ENCODE peak calls at places on chromosomes 11 and 22, in six cellular contexts. K, F, U, N, T and S are unnamed samples. For H3K4me1, the result is how much of the 10 kb centered on the place peaks cover.

GRCh38 chr11:7600205-7600775 is 73.0 kb downstream of the CYB5R2 start:
- DNase-seq in U (peak), N (peak), F (peak), K (no peak), T (peak), S (peak)

GRCh38 chr11:76560219-76560618 is 110.3 kb downstream of the LRRC32 start:
- DNase-seq in U (no peak), T (no peak), K (no peak), N (no peak), F (no peak), S (no peak)

GRCh38 chr22:22752556-22753477 is 108.4 kb downstream of the GGTLC2 start:
- DNase-seq in N (no peak), F (peak), T (no peak), U (no peak), K (no peak), S (no peak)

GRCh38 chr11:31821779-31822574 is 10.9 kb upstream of the PAX6 start:
- DNase-seq in T (no peak), K (no peak), U (no peak), F (no peak), N (no peak), S (no peak)

GRCh38 chr22:49492308-49492707 is 335.4 kb downstream of the BRD1 start:
- DNase-seq in F (no peak), U (no peak), T (no peak), N (no peak), K (no peak), S (no peak)

GRCh38 chr22:31973739-31974138 is 29.4 kb downstream of the YWHAH start:
- DNase-seq in N (peak), K (no peak), U (no peak), F (no peak), T (no peak), S (no peak)

GRCh38 chr11:17786824-17787525 is 52.4 kb downstream of the KCNC1 start:
- DNase-seq in U (no peak), K (no peak), T (no peak), F (no peak), N (no peak), S (no peak)

GRCh38 chr22:30420401-30421178 is 5.0 kb upstream of the MTFP1 start:
- DNase-seq in N (no peak), F (no peak), U (no peak), K (no peak), T (no peak), S (no peak)

GRCh38 chr11:72233773-72234513 is 9.4 kb downstream of the INPPL1 start:
- DNase-seq in K (no peak), F (peak), N (no peak), T (no peak), U (no peak), S (no peak)

GRCh38 chr11:14347991-14348390 is 11.0 kb downstream of the RRAS2 start:
- DNase-seq in U (no peak), T (no peak), K (no peak), N (no peak), F (no peak), S (no peak)

GRCh38 chr11:124297921-124298320 is 15.8 kb downstream of the OR8D1 start:
- DNase-seq in U (no peak), T (no peak), K (no peak), N (no peak), F (no peak), S (no peak)

GRCh38 chr22:22746963-22747933 is 102.8 kb downstream of the GGTLC2 start:
- DNase-seq in U (no peak), T (no peak), F (no peak), N (peak), K (peak), S (no peak)

GRCh38 chr11:71979582-71979981 is 19.1 kb upstream of the IL18BP start:
- DNase-seq in U (no peak), T (no peak), F (no peak), N (no peak), K (no peak), S (no peak)

GRCh38 chr22:41263704-41264103 is 22.3 kb downstream of the RANGAP1 start:
- DNase-seq in K (no peak), T (no peak), F (no peak), U (no peak), N (no peak), S (no peak)

GRCh38 chr22:29072979-29073617 is at the start of gene KREMEN1:
- DNase-seq in K (no peak), U (no peak), T (no peak), N (peak), F (no peak), S (no peak)

GRCh38 chr22:40721266-40721665 is 42.0 kb downstream of the MCHR1 start:
- DNase-seq in K (no peak), U (peak), T (no peak), F (no peak), N (no peak), S (no peak)

GRCh38 chr11:8973121-8973520 is 8.9 kb upstream of the TMEM9B start:
- DNase-seq in T (no peak), K (no peak), U (no peak), F (no peak), N (no peak), S (no peak)

GRCh38 chr11:85619497-85619896 is 7.6 kb downstream of the DLG2 start:
- DNase-seq in K (no peak), T (no peak), N (no peak), F (no peak), U (no peak), S (no peak)

GRCh38 chr22:40679964-40680818 is 907 bp downstream of the MCHR1 start:
- DNase-seq in T (no peak), F (no peak), N (no peak), K (no peak), U (no peak), S (no peak)

GRCh38 chr11:117618956-117619355 is 178.1 kb downstream of the DSCAML1 start:
- DNase-seq in T (no peak), U (no peak), N (no peak), F (peak), K (no peak), S (no peak)

GRCh38 chr11:117620131-117620530 is 176.9 kb downstream of the DSCAML1 start:
- DNase-seq in F (peak), N (no peak), K (no peak), U (no peak), T (no peak), S (no peak)

GRCh38 chr11:117620659-117621058 is 176.4 kb downstream of the DSCAML1 start:
- DNase-seq in K (no peak), T (no peak), F (no peak), N (no peak), U (no peak), S (no peak)

GRCh38 chr11:117623831-117624271 is 173.2 kb downstream of the DSCAML1 start:
- DNase-seq in U (no peak), T (no peak), K (no peak), N (no peak), F (peak), S (no peak)

DNA sequence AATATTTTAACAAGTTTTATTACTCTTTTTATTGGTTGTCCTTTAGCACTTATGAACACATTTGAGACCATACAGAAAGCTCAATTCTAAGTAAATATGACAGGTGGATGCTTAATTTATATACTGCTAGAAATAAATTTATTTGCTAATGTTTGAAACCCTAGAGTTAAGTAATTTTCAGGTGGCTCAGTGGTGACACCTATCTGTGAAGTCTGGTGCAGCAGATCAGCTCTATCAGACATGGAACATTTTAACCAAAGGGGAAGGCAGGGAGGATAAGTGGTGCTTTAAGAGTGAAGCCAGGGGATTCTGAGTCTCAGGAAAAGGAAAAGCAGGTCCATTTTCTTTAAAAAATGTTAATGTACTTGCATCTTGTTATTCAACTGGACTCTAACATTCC is 175.8 kb downstream of the DSCAML1 start:
- DNase-seq in U (no peak), N (no peak), K (no peak), T (no peak), F (no peak), S (no peak)
- TF ChIP-seq POLR2A in U (no peak), N (no peak), K (no peak), T (no peak), F (no peak), S (no peak)

DNA sequence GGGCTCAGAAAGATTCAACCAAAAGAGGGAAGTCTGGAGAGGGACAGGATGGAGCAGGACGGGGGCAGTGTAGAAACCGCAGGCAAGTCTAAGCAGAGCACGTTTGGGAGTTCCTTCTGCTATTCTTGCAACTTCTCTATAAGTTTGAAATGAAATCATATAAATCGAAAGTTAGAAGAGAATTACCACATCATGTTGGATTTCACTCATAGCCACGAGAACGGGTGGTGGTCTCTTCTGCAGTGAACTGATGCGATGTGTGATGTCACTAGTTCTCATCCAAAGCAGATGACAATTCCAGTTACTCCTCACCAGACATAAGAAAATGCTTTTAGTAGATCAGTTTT is 36.0 kb downstream of the KCNQ1 start:
- DNase-seq in U (no peak), F (no peak), K (no peak), N (no peak), T (no peak), S (no peak)
- TF ChIP-seq POLR2AphosphoS5 in U (no peak), F (no peak), K (no peak), N (no peak), T (no peak), S (no peak)

GRCh38 chr11:2982214-2982613 is 9.9 kb downstream of the NAP1L4 start:
- DNase-seq in U (no peak), T (no peak), F (no peak), N (no peak), K (no peak), S (no peak)
- H3K4me1 ChIP-seq in U (half or more), T (under half), F (under half), N (under half), K (under half), S (under half)

DNA sequence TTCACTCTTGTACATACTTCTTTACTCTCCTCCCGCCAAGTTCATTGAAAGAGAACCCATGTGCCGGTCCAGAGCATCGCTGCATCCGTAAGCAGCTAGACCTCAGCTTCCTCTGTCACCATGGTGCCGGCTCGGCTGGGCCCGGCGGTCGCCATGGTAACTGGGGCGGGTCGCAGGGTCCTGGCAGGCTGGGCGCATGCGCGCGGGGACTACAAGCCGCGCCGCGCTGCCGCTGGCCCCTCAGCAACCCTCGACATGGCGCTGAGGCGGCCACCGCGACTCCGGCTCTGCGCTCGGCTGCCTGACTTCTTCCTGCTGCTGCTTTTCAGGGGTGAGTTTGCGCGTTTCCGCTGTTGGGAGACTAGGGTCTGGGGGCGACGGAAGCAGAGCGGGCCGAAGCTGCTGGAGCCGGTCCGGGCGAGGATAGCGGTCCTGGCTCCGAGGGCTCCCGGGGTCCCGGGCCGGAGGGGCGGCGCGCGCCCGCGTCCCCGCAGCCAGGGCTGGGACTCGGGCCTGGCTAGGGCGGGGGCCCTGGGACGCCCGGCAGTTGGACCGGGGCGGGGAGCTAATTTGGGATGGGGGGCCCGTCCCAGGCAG is at the start of gene JAM3:
- DNase-seq in T (peak), K (peak), N (peak), F (peak), U (peak), S (peak)
- TF ChIP-seq POLR2A in T (peak), K (peak), N (peak), F (no peak), U (no peak), S (peak)

DNA sequence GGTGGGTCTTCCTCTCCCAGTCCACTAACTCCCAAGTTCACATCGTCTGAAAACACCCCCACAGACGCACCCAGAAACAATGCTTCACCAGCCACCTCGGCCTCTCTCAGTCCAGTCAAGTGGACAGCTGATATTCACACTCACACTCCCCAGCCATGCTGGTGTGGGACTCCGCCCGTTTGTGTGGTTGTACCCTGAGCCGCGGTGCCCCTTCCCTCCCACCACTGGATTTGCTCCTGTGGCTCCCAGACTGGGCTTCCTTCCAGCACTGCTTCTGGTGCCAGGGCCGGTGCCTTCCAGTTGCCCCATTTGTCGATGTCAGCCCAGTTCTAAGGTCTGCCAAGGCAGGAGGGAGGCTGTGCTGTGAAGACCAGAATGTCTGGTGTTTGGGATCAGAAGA is 37.9 kb upstream of the PLET1 start:
- DNase-seq in F (no peak), U (no peak), K (no peak), T (no peak), N (no peak), S (no peak)
- TF ChIP-seq POLR2AphosphoS5 in F (no peak), U (no peak), K (no peak), T (no peak), N (no peak), S (no peak)

GRCh38 chr11:61115498-61116224 is 13.4 kb downstream of the CD5 start:
- DNase-seq in U (no peak), F (no peak), N (no peak), K (no peak), T (no peak), S (no peak)

GRCh38 chr11:61114913-61115312 is 12.6 kb downstream of the CD5 start:
- DNase-seq in K (no peak), F (no peak), N (no peak), T (no peak), U (no peak), S (no peak)

GRCh38 chr11:61118004-61118403 is 15.7 kb downstream of the CD5 start:
- DNase-seq in K (no peak), U (no peak), T (no peak), F (no peak), N (no peak), S (no peak)

GRCh38 chr11:61118406-61118805 is 16.1 kb downstream of the CD5 start:
- DNase-seq in F (no peak), N (no peak), K (no peak), T (no peak), U (no peak), S (no peak)

DNA sequence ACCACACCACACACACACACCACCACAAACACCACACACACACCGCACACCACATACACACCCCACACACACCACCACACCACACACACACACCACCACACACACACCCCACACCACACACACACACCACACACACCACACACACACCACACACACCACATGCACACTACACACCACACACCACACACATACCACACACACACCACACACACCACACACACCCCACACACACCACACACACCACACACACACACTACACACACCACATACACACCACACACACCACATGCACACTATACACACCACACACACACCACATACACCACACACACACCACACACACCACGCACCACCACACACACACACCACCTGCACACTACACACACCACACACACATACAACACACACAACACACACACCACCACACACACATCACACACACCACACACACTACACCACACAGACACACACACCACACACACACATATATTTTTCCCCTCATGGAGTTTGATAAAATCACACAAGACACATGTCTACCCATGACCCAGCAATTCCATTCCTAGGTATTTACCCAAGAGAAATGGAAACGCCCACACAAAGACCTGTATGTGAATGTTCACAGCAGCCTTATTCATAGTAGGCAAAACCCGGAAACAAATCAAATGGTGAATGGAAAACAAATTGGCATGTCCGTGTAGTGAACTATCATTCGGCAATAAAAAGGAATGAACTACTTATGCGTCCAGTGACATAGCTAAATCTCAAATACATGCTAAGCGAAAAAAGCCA is 14.3 kb downstream of the CD5 start:
- DNase-seq in F (no peak), N (no peak), T (no peak), U (no peak), K (no peak), S (no peak)
- H3K4me1 ChIP-seq in F (under half), N (under half), T (under half), U (under half), K (under half), S (under half)